ENCODE peak calls at places on chromosomes 5 and 9, in five cellular contexts. P is activated T-helper 1 cell treated with anti-CD3 and anti-CD28 coated beads, Interleukin-12 subunit alpha, Interleukin-12 subunit beta, Interleukin-2, Interleukin-4 antibody, amounts not matched to agents 30 ng/mL and 10 ng/mL and 1 ng/mL, durations not matched to agents 14 hours and 24 hours and 36 hours; F is sigmoid colon; J is cardiac fibroblast; M is GM12891. X is an unnamed sample.

GRCh38 chr9:89975586-89975985 is 370.8 kb downstream of the GADD45G start:
- DNase-seq in F (no peak), J (no peak), P (no peak), M (no peak), X (no peak)

GRCh38 chr5:118984602-118985001 is 3.7 kb downstream of the DTWD2 start:
- DNase-seq in M (no peak), F (no peak), J (peak), P (no peak), X (no peak)

GRCh38 chr5:92544042-92544441 is 1037.0 kb downstream of the NR2F1-AS1 start:
- DNase-seq in F (no peak), J (peak), M (no peak), P (no peak), X (no peak)

GRCh38 chr9:69444021-69444420 is 119.0 kb downstream of the ENTREP1 start:
- DNase-seq in F (no peak), P (no peak), M (no peak), J (peak), X (no peak)

GRCh38 chr9:4062966-4063365 is 236.9 kb downstream of the GLIS3 start:
- DNase-seq in F (no peak), M (no peak), P (no peak), J (peak), X (no peak)

GRCh38 chr5:131289738-131290137 is 25.9 kb downstream of the CDC42SE2 start:
- DNase-seq in M (no peak), F (no peak), P (no peak), J (no peak), X (no peak)

GRCh38 chr5:57174850-57175525 is 1.1 kb downstream of the GPBP1 start:
- DNase-seq in J (no peak), F (no peak), P (peak), M (no peak), X (no peak)

GRCh38 chr5:172778223-172778814 is 7.3 kb upstream of the DUSP1 start:
- DNase-seq in J (peak), F (peak), P (no peak), M (no peak), X (no peak)

GRCh38 chr5:65907138-65907537 is 19.2 kb upstream of the ERBIN start:
- DNase-seq in M (no peak), J (no peak), F (no peak), P (no peak), X (no peak)

GRCh38 chr5:146340260-146341081 is 1.8 kb downstream of the POU4F3 start:
- DNase-seq in F (no peak), M (no peak), P (peak), J (peak), X (no peak)